ENCODE peak calls at places on chromosomes 7 and 10, in five cellular contexts. U is neural progenitor cell, W is neuronal stem cell, S is H9, I is fibroblast of lung. T is an unnamed sample.
A peak's percentile ranks its signal among the peaks of the same experiment; 100 is the strongest.

GRCh38 chr10:121077331-121077730 is 226.2 kb downstream of the WDR11 start:
- DNase-seq in U (peak; percentile 24), W (no peak), S (no peak), I (no peak), T (no peak)

GRCh38 chr10:101721806-101722205 is 26.8 kb upstream of the FBXW4 start:
- DNase-seq in U (no peak), W (no peak), S (no peak), I (no peak), T (no peak)

GRCh38 chr10:17381502-17382142 is 72.8 kb downstream of the ST8SIA6 start:
- DNase-seq in U (no peak), W (no peak), S (no peak), I (no peak), T (no peak)

GRCh38 chr7:38858281-38858884 is 50.6 kb downstream of the VPS41 start:
- DNase-seq in U (no peak), W (no peak), S (no peak), I (peak; percentile 54), T (no peak)

GRCh38 chr7:27174077-27175004 is at the start of gene HOXA10:
- DNase-seq in U (no peak), W (no peak), S (peak; percentile 52), I (no peak), T (no peak)

GRCh38 chr7:70620333-70621055 is 511.4 kb upstream of the GALNT17 start:
- DNase-seq in U (no peak), W (no peak), S (no peak), I (no peak), T (no peak)

GRCh38 chr10:100104300-100104699 is 22.6 kb upstream of the CPN1 start:
- DNase-seq in U (no peak), W (no peak), S (no peak), I (no peak), T (no peak)

GRCh38 chr10:100345570-100346330 is 1.3 kb upstream of the SCD start:
- DNase-seq in U (peak; percentile 52), W (no peak), S (no peak), I (peak; percentile 64), T (no peak)

GRCh38 chr7:118311121-118311803 is 86.8 kb downstream of the ANKRD7 start:
- DNase-seq in U (no peak), W (no peak), S (no peak), I (peak; percentile 85), T (no peak)

GRCh38 chr10:102230264-102230860 is 4.3 kb downstream of the ELOVL3 start:
- DNase-seq in U (peak; percentile 94), W (peak; percentile 75), S (peak; percentile 89), I (peak; percentile 65), T (peak; percentile 74)

GRCh38 chr10:124064676-124065075 is 28.7 kb downstream of the CHST15 start:
- DNase-seq in U (no peak), W (no peak), S (no peak), I (no peak), T (no peak)

GRCh38 chr10:29784175-29784773 is 149.5 kb upstream of the SVIL start:
- DNase-seq in U (no peak), W (no peak), S (peak; percentile 86), I (peak; percentile 100), T (no peak)
- H3K4me2 ChIP-seq in U (no peak overlapping the region), W (no peak overlapping the region), S (no peak overlapping the region), I (no peak overlapping the region), T (peak overlapping the region; percentile 46)

DNA sequence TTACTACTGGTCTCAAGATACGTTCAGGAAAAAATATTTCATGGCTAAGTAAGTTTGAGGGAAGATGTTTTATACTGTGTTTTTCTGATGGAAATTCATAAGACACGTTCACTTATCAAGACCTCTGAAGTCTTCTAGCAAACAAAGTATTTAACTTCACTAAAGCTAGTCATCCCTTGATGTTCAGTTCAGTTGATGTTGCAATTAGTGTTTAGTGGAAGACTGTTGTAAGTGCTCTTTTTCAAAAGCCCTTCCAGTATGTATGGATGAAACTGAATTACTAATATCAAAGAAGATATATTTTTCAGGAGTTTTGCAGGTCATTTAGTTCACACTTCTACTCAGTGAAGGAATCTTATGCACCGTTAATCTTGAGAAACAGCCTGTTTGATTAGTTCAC is 25.1 kb downstream of the CUL1 start:
- DNase-seq in U (no peak), W (no peak), S (no peak), I (peak; percentile 27), T (no peak)
- H3K4me1 ChIP-seq in U (peaks cover 26% of the 10 kb centered on the region), W (peaks cover 4% of the 10 kb centered on the region), S (no peaks in the 10 kb centered on the region), I (peaks cover 2% of the 10 kb centered on the region), T (peaks cover 19% of the 10 kb centered on the region)

GRCh38 chr10:26454891-26455290 is 16.8 kb downstream of the APBB1IP start:
- DNase-seq in U (no peak), W (no peak), S (no peak), I (no peak), T (no peak)

GRCh38 chr10:26451903-26452302 is 13.8 kb downstream of the APBB1IP start:
- DNase-seq in U (no peak), W (no peak), S (no peak), I (no peak), T (no peak)

GRCh38 chr10:26457088-26457487 is 18.9 kb downstream of the APBB1IP start:
- DNase-seq in U (no peak), W (no peak), S (no peak), I (no peak), T (no peak)

GRCh38 chr10:26453850-26454249 is 15.7 kb downstream of the APBB1IP start:
- DNase-seq in U (no peak), W (no peak), S (no peak), I (no peak), T (no peak)

GRCh38 chr10:26455567-26456315 is 17.6 kb downstream of the APBB1IP start:
- DNase-seq in U (no peak), W (no peak), S (no peak), I (no peak), T (no peak)
- H3K4me2 ChIP-seq in U (no peak overlapping the region), W (no peak overlapping the region), S (no peak overlapping the region), I (no peak overlapping the region), T (no peak overlapping the region)

DNA sequence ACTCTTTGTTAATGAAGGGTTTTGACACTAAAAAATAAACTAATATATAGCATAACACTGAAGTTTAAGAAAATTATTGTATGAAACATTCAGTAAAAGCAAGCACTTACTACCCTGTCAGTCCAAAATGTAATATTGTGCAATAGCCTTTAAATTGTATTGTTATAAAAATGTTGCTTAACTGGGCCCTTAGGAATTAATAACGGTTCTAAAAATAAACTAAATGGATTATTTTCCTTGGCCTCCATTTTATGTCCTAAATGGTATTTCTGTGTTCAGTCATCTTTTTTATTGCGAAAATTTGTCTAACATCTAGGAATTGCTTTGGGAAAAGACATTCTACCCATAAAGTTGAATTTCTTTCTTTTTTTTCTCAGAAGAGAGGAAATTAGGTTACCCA is 49.0 kb upstream of the ABI1 start:
- DNase-seq in U (no peak), W (no peak), S (no peak), I (no peak), T (no peak)
- H3K4me1 ChIP-seq in U (no peaks in the 10 kb centered on the region), W (no peaks in the 10 kb centered on the region), S (no peaks in the 10 kb centered on the region), I (no peaks in the 10 kb centered on the region), T (no peaks in the 10 kb centered on the region)

GRCh38 chr10:71039551-71039950 is 151.2 kb upstream of the PCBD1 start:
- DNase-seq in U (no peak), W (no peak), S (no peak), I (no peak), T (no peak)

GRCh38 chr10:71036279-71036535 is 147.8 kb upstream of the PCBD1 start:
- DNase-seq in U (no peak), W (no peak), S (no peak), I (no peak), T (peak; percentile 69)

GRCh38 chr10:71036586-71036985 is 148.2 kb upstream of the PCBD1 start:
- DNase-seq in U (no peak), W (no peak), S (no peak), I (no peak), T (no peak)

GRCh38 chr10:71038921-71039320 is 150.6 kb upstream of the PCBD1 start:
- DNase-seq in U (no peak), W (no peak), S (no peak), I (no peak), T (no peak)

DNA sequence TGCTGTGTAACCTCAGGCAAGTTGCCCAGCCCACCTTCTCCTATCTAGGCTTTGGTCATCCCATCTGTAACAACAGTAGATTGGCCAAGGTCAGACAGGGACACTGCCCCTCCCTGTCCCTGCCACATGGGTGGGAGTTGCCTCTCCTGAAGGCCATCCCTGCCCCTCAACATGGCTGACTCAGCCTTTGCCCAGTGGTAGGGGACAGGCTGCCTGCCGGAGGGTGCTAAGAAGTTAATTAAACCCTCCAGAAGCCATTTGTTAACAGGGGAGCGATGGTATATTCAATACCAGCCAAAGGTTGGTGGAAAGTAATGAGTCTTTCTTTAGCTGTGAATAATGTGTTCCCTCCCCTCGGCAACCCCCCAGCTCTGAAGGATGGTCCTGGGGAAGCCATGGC is 149.9 kb upstream of the PCBD1 start:
- DNase-seq in U (no peak), W (no peak), S (no peak), I (no peak), T (no peak)
- H3K4me2 ChIP-seq in U (no peak overlapping the region), W (no peak overlapping the region), S (no peak overlapping the region), I (no peak overlapping the region), T (no peak overlapping the region)

GRCh38 chr10:88763441-88763840 is 3.6 kb downstream of the LIPN start:
- DNase-seq in U (no peak), W (no peak), S (no peak), I (peak; percentile 5), T (no peak)
- H3K4me1 ChIP-seq in U (no peaks in the 10 kb centered on the region), W (no peaks in the 10 kb centered on the region), S (no peaks in the 10 kb centered on the region), I (no peaks in the 10 kb centered on the region), T (no peaks in the 10 kb centered on the region)

DNA sequence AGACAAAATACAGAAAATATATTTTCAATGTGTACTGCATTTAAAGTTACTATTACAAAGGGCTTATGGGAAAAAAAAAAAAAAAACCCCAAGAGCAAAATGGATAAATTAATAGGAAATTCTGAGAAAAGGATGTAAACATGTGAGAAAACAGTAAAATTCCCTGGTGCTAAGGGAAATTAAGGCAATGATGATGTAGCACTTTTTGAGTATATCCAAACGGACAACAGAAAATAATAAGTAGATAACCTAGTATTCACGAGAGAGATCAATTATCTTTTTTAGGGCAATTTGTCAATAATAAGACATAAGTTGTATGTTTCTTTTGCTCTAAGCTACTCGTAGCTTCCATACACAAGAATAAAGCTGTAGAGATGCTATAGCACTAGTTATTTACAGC is 80.2 kb downstream of the PARD3 start:
- DNase-seq in U (no peak), W (no peak), S (no peak), I (no peak), T (no peak)
- H3K4me2 ChIP-seq in U (no peak overlapping the region), W (no peak overlapping the region), S (no peak overlapping the region), I (no peak overlapping the region), T (no peak overlapping the region)